ENCODE peak calls at places on chromosomes 4 and X, in six cellular contexts. W is AG08396, K is iris pigment epithelial cell, A is KG1, H is heart right ventricle, M is fibroblast of mammary gland. P is an unnamed sample.

GRCh38 chr4:177483271-177483670 is 41.0 kb upstream of the AGA start:
- DNase-seq in W (no peak), K (no peak), A (no peak), H (no peak), M (peak; percentile 41), P (no peak)

GRCh38 chrX:110045988-110046387 is 43.1 kb downstream of the TMEM164 start:
- DNase-seq in W (no peak), K (no peak), A (no peak), H (no peak), M (peak; percentile 22), P (no peak)

GRCh38 chrX:13747836-13748235 is 13.3 kb downstream of the OFD1 start:
- DNase-seq in W (peak; percentile 45), K (peak; percentile 64), A (no peak), H (no peak), M (peak; percentile 81), P (no peak)

GRCh38 chrX:69530306-69530705 is 26.2 kb downstream of the NALF2 start:
- DNase-seq in W (no peak), K (no peak), A (no peak), H (no peak), M (no peak), P (no peak)

GRCh38 chrX:150856101-150856500 is 42.4 kb downstream of the CD99L2 start:
- DNase-seq in W (no peak), K (peak; percentile 57), A (no peak), H (no peak), M (no peak), P (no peak)

GRCh38 chr4:165518658-165519057 is 139.8 kb downstream of the CPE start:
- DNase-seq in W (no peak), K (no peak), A (no peak), H (no peak), M (no peak), P (no peak)

GRCh38 chr4:6307891-6308290 is 38.2 kb downstream of the WFS1 start:
- DNase-seq in W (no peak), K (no peak), A (no peak), H (no peak), M (no peak), P (no peak)

GRCh38 chr4:964346-965025 is 8.9 kb downstream of the DGKQ start:
- DNase-seq in W (no peak), K (no peak), A (no peak), H (peak; percentile 11), M (no peak), P (no peak)

GRCh38 chr4:115279300-115279699 is 165.9 kb upstream of the NDST4 start:
- DNase-seq in W (no peak), K (no peak), A (no peak), H (no peak), M (no peak), P (no peak)

GRCh38 chrX:37543324-37543723 is 28.1 kb upstream of the LANCL3 start:
- DNase-seq in W (no peak), K (no peak), A (no peak), H (no peak), M (no peak), P (no peak)

GRCh38 chr4:150181536-150181935 is 103.3 kb downstream of the DCLK2 start:
- DNase-seq in W (no peak), K (peak; percentile 26), A (no peak), H (no peak), M (peak; percentile 24), P (no peak)

GRCh38 chr4:21457086-21457840 is 491.3 kb downstream of the KCNIP4 start:
- DNase-seq in W (no peak), K (no peak), A (no peak), H (no peak), M (no peak), P (no peak)

GRCh38 chr4:39235021-39235420 is 52.7 kb downstream of the WDR19 start:
- DNase-seq in W (no peak), K (no peak), A (no peak), H (no peak), M (no peak), P (no peak)

P was measured in pancreas.